ENCODE peak calls at places on chromosome 12, in five cellular contexts. Z is neuronal stem cell, E is thyroid gland, Y is NT2/D1, M is left lung. O is an unnamed sample.
A peak's percentile ranks its signal among the peaks of the same experiment; 100 is the strongest.

GRCh38 chr12:13959131-13959734 is 22.2 kb downstream of the GRIN2B start:
- DNase-seq in Z (no peak), E (no peak), Y (no peak), M (no peak), O (no peak)

GRCh38 chr12:49057888-49058287 is 2.7 kb downstream of the KMT2D start:
- DNase-seq in Z (no peak), E (no peak), Y (no peak), M (peak; percentile 59), O (no peak)

GRCh38 chr12:121036810-121037326 is 2.2 kb downstream of the OASL start:
- DNase-seq in Z (no peak), E (no peak), Y (no peak), M (no peak), O (no peak)

GRCh38 chr12:121535150-121536057 is 45.4 kb downstream of the KDM2B start:
- DNase-seq in Z (no peak), E (no peak), Y (no peak), M (no peak), O (no peak)

GRCh38 chr12:115257791-115258190 is 573.8 kb upstream of the TBX3 start:
- DNase-seq in Z (no peak), E (no peak), Y (no peak), M (no peak), O (no peak)

GRCh38 chr12:15001733-15002471 is 29.1 kb downstream of the PDE6H start:
- DNase-seq in Z (no peak), E (peak; percentile 69), Y (no peak), M (peak; percentile 35), O (no peak)

GRCh38 chr12:106774808-106775524 is 484 bp downstream of the RIC8B start:
- DNase-seq in Z (no peak), E (no peak), Y (no peak), M (no peak), O (no peak)

GRCh38 chr12:124809878-124810277 is 53.8 kb downstream of the SCARB1 start:
- DNase-seq in Z (no peak), E (no peak), Y (no peak), M (no peak), O (no peak)

GRCh38 chr12:45281994-45282393 is 66.1 kb downstream of the ANO6 start:
- DNase-seq in Z (no peak), E (no peak), Y (no peak), M (no peak), O (no peak)

GRCh38 chr12:25689996-25690501 is 137.0 kb upstream of the LMNTD1 start:
- DNase-seq in Z (no peak), E (peak; percentile 92), Y (no peak), M (no peak), O (no peak)

GRCh38 chr12:122385171-122386041 is 37.1 kb downstream of the CLIP1 start:
- DNase-seq in Z (no peak), E (no peak), Y (no peak), M (no peak), O (no peak)

GRCh38 chr12:12788675-12789368 is 3.4 kb downstream of the APOLD1 start:
- DNase-seq in Z (peak; percentile 54), E (peak; percentile 82), Y (peak; percentile 94), M (peak; percentile 47), O (peak; percentile 78)

GRCh38 chr12:27545666-27546065 is 21.7 kb downstream of the PPFIBP1 start:
- DNase-seq in Z (no peak), E (peak; percentile 59), Y (no peak), M (no peak), O (no peak)

GRCh38 chr12:85310025-85310424 is 30.0 kb downstream of the ALX1 start:
- DNase-seq in Z (no peak), E (no peak), Y (no peak), M (no peak), O (no peak)

GRCh38 chr12:130049666-130050065 is 112.6 kb upstream of the FZD10 start:
- DNase-seq in Z (no peak), E (no peak), Y (no peak), M (no peak), O (no peak)

GRCh38 chr12:39723831-39724230 is 104.2 kb upstream of the ABCD2 start:
- DNase-seq in Z (no peak), E (no peak), Y (no peak), M (no peak), O (no peak)

GRCh38 chr12:27015730-27016076 is 1.5 kb upstream of the TM7SF3 start:
- DNase-seq in Z (no peak), E (no peak), Y (no peak), M (no peak), O (no peak)

GRCh38 chr12:68349083-68349700 is 17.0 kb upstream of the MDM1 start:
- DNase-seq in Z (no peak), E (no peak), Y (no peak), M (no peak), O (no peak)

GRCh38 chr12:12181516-12181915 is 85.3 kb downstream of the LRP6 start:
- DNase-seq in Z (no peak), E (no peak), Y (no peak), M (no peak), O (no peak)

GRCh38 chr12:67698711-67699603 is 50.4 kb downstream of the DYRK2 start:
- DNase-seq in Z (no peak), E (no peak), Y (no peak), M (no peak), O (no peak)

GRCh38 chr12:124517260-124518050 is 50.0 kb downstream of the NCOR2 start:
- DNase-seq in Z (no peak), E (peak; percentile 93), Y (no peak), M (peak; percentile 75), O (no peak)

GRCh38 chr12:104637616-104638015 is 180.9 kb downstream of the CHST11 start:
- DNase-seq in Z (no peak), E (no peak), Y (no peak), M (peak; percentile 71), O (no peak)

GRCh38 chr12:94649349-94650142 is 811 bp downstream of the TMCC3 start:
- DNase-seq in Z (peak; percentile 29), E (peak; percentile 55), Y (peak; percentile 23), M (peak; percentile 56), O (peak; percentile 64)

GRCh38 chr12:124049451-124050094 is 76.6 kb downstream of the ZNF664 start:
- DNase-seq in Z (no peak), E (no peak), Y (no peak), M (no peak), O (no peak)

GRCh38 chr12:47729233-47729632 is 3.9 kb upstream of the ENDOU start:
- DNase-seq in Z (no peak), E (no peak), Y (no peak), M (no peak), O (no peak)

DNA sequence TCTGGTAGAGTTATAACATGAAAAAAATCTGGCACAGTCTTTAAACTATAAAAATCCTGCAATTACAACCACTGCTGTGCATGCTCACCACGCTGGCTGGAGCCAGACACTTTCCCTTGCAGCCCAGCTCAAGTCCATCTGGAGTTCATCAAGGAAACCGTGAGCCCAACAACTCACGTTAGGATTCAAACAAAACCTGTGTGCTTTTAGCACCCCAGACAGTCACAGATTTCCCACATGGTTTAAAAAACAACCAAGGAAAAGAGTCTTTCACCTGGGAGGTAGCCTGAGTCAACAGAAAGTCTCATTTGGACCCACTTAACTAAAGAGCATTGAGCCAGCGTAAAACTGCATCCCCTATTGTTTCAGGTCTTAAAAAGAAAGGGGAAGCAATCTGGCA is 4.7 kb downstream of the LRIG3 start:
- DNase-seq in Z (no peak), E (peak; percentile 81), Y (no peak), M (peak; percentile 41), O (no peak)
- H3K4me3 ChIP-seq in Z (no peak overlapping the region), E (no peak overlapping the region), Y (no peak overlapping the region), M (peak overlapping the region; percentile 61), O (no peak overlapping the region)

DNA sequence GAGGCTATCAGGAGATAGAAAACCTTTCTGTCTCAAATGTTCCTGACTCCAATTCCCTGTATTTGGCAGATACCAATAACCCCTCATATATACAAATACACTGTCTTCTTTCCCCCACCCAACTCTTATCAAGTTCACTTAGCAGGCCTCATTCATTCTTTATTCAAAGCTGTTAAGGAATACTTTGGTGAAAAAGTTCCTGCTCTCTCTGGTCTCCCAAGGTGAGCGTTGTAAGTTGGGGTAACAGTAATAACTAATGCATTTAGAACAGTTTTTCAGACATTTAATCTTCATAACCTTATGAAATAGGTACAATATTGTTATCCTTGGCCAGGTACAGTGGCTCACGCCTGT is 3.9 kb upstream of the GDF11 start:
- DNase-seq in Z (no peak), E (no peak), Y (no peak), M (no peak), O (no peak)
- H3K4me3 ChIP-seq in Z (peak overlapping the region; percentile 44), E (no peak overlapping the region), Y (no peak overlapping the region), M (peak overlapping the region; percentile 48), O (no peak overlapping the region)

GRCh38 chr12:92466391-92467305 is 236.1 kb upstream of the PLEKHG7 start:
- DNase-seq in Z (peak; percentile 45), E (no peak), Y (peak; percentile 66), M (peak; percentile 37), O (peak; percentile 12)

GRCh38 chr12:92465786-92466185 is 237.0 kb upstream of the PLEKHG7 start:
- DNase-seq in Z (no peak), E (no peak), Y (no peak), M (no peak), O (no peak)

GRCh38 chr12:92468358-92469020 is 234.3 kb upstream of the PLEKHG7 start:
- DNase-seq in Z (no peak), E (no peak), Y (no peak), M (no peak), O (no peak)

GRCh38 chr12:92469837-92470236 is 233.0 kb upstream of the PLEKHG7 start:
- DNase-seq in Z (no peak), E (peak; percentile 56), Y (no peak), M (no peak), O (no peak)

DNA sequence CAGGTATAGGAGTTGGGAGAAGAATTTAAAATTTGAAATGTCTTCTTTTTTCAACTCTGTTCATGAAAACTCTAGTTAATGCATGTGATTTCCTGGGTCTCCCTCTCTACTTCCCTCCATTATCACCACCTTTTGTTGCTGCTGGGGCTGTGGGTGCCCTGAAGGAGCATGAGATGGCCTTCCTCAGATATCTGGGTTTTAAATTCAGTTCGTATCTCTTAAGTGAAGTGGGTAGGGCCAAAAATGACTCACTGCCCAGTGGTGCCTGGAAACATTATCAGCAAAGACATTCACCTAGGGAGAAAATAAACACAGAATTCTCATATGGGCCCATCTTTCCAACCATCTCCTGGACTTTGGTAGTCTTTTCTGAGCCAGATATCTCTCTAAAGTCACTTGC is 234.9 kb upstream of the PLEKHG7 start:
- DNase-seq in Z (no peak), E (no peak), Y (no peak), M (no peak), O (no peak)
- H3K4me3 ChIP-seq in Z (no peak overlapping the region), E (no peak overlapping the region), Y (no peak overlapping the region), M (no peak overlapping the region), O (no peak overlapping the region)

GRCh38 chr12:118372541-118373495 is at the start of gene TAOK3:
- DNase-seq in Z (peak; percentile 96), E (peak; percentile 99), Y (peak; percentile 96), M (peak; percentile 99), O (peak; percentile 99)
- H3K4me3 ChIP-seq in Z (peak within 1 kb of the TSS; percentile 90), E (peak within 1 kb of the TSS; percentile 88), Y (peak within 1 kb of the TSS; percentile 90), M (peak within 1 kb of the TSS; percentile 82), O (peak within 1 kb of the TSS; percentile 93)

GRCh38 chr12:119179335-119180021 is 747 bp downstream of the HSPB8 start:
- DNase-seq in Z (no peak), E (peak; percentile 84), Y (peak; percentile 67), M (peak; percentile 61), O (no peak)

GRCh38 chr12:119182701-119183493 is 4.2 kb downstream of the HSPB8 start:
- DNase-seq in Z (no peak), E (peak; percentile 79), Y (no peak), M (no peak), O (no peak)

GRCh38 chr12:119180380-119181040 is 1.8 kb downstream of the HSPB8 start:
- DNase-seq in Z (no peak), E (peak; percentile 34), Y (no peak), M (peak; percentile 46), O (no peak)

GRCh38 chr12:119181944-119182343 is 3.2 kb downstream of the HSPB8 start:
- DNase-seq in Z (no peak), E (no peak), Y (no peak), M (no peak), O (no peak)

GRCh38 chr12:119181202-119181601 is 2.5 kb downstream of the HSPB8 start:
- DNase-seq in Z (no peak), E (no peak), Y (no peak), M (no peak), O (no peak)
- H3K4me3 ChIP-seq in Z (no peak overlapping the region), E (no peak overlapping the region), Y (no peak overlapping the region), M (peak overlapping the region; percentile 67), O (no peak overlapping the region)

O was measured in HAP-1.